ENCODE peak calls at places on chromosomes 1 and 21, in four cellular contexts. E is adrenal gland, T is lower leg skin, K is lower lobe of right lung. I is an unnamed sample.

GRCh38 chr1:98053471-98054366 is 132.9 kb upstream of the DPYD start:
- DNase-seq in K (peak; percentile 69), T (no peak), E (peak; percentile 71), I (no peak)

GRCh38 chr21:42313501-42313969 is 1.7 kb downstream of the TFF3 start:
- DNase-seq in K (no peak), E (peak; percentile 70), T (no peak), I (no peak)

GRCh38 chr1:84223751-84224432 is 77.6 kb upstream of the SAMD13 start:
- DNase-seq in E (no peak), T (no peak), K (no peak), I (no peak)

GRCh38 chr21:38669186-38669585 is 136.5 kb upstream of the ETS2 start:
- DNase-seq in K (no peak), E (no peak), T (no peak), I (peak; percentile 46)

GRCh38 chr1:29384496-29385015 is 148.2 kb downstream of the PTPRU start:
- DNase-seq in T (no peak), K (no peak), E (no peak), I (no peak)

GRCh38 chr1:1308756-1309524 is 543 bp downstream of the PUSL1 start:
- DNase-seq in T (no peak), E (peak; percentile 69), K (peak; percentile 66), I (no peak)

GRCh38 chr1:54161495-54162168 is 8.8 kb upstream of the CDCP2 start:
- DNase-seq in E (no peak), K (no peak), T (no peak), I (no peak)

GRCh38 chr1:3821004-3821933 is 25.0 kb upstream of the LRRC47 start:
- DNase-seq in K (peak; percentile 36), T (no peak), E (no peak), I (no peak)

I was measured in LoVo.